ENCODE peak calls at places on chromosome 9, in six cellular contexts. B, T, C, W, Y and P are unnamed samples. For H3K9me3, the result is how much of the 10 kb centered on the place peaks cover.

GRCh38 chr9:81369136-81369535 is 320.2 kb downstream of the TLE1 start:
- DNase-seq in W (no peak), B (no peak), C (no peak), T (no peak), Y (no peak), P (no peak)

GRCh38 chr9:128103589-128103962 is 24.0 kb downstream of the PTGES2 start:
- DNase-seq in C (no peak), T (no peak), W (no peak), Y (peak), B (no peak), P (no peak)

GRCh38 chr9:131289301-131290038 is at the start of gene PLPP7:
- DNase-seq in C (peak), T (no peak), Y (peak), B (no peak), W (peak), P (no peak)

GRCh38 chr9:111118256-111118950 is 80.1 kb upstream of the LPAR1 start:
- DNase-seq in T (no peak), C (no peak), B (peak), Y (no peak), W (no peak), P (no peak)

GRCh38 chr9:20683351-20684034 is 566 bp upstream of the FOCAD start:
- DNase-seq in B (peak), Y (no peak), W (peak), T (peak), C (peak), P (peak)

GRCh38 chr9:114097613-114098020 is 1.5 kb downstream of the KIF12 start:
- DNase-seq in B (peak), W (no peak), T (peak), C (no peak), Y (no peak), P (no peak)

GRCh38 chr9:21326526-21327139 is 8.6 kb downstream of the KLHL9 start:
- DNase-seq in B (peak), C (no peak), T (no peak), W (no peak), Y (no peak), P (peak)

GRCh38 chr9:127974002-127974768 is 6.6 kb downstream of the EEIG1 start:
- DNase-seq in W (no peak), T (peak), Y (no peak), C (no peak), B (no peak), P (no peak)

GRCh38 chr9:133788819-133789733 is 50.9 kb upstream of the SARDH start:
- DNase-seq in B (no peak), T (peak), C (no peak), W (no peak), Y (no peak), P (no peak)

GRCh38 chr9:89781838-89782237 is 177.0 kb downstream of the GADD45G start:
- DNase-seq in T (no peak), Y (no peak), C (peak), B (no peak), W (no peak), P (no peak)

GRCh38 chr9:85224729-85225128 is 517.0 kb downstream of the AGTPBP1 start:
- DNase-seq in B (peak), T (no peak), Y (no peak), C (no peak), W (no peak), P (no peak)

GRCh38 chr9:87909310-87910041 is 8.3 kb upstream of the SPATA31C1 start:
- DNase-seq in W (no peak), C (no peak), B (peak), T (peak), Y (peak), P (no peak)

GRCh38 chr9:135648494-135649410 is 9.4 kb upstream of the GLT6D1 start:
- DNase-seq in B (no peak), C (no peak), Y (peak), T (no peak), W (no peak), P (no peak)

GRCh38 chr9:135647897-135648296 is 8.6 kb upstream of the GLT6D1 start:
- DNase-seq in T (no peak), C (no peak), Y (no peak), W (no peak), B (no peak), P (no peak)

GRCh38 chr9:135641047-135641446 is 1.7 kb upstream of the GLT6D1 start:
- DNase-seq in T (no peak), Y (no peak), W (no peak), B (no peak), C (no peak), P (no peak)

GRCh38 chr9:135641745-135642144 is 2.4 kb upstream of the GLT6D1 start:
- DNase-seq in T (no peak), B (no peak), Y (no peak), W (no peak), C (no peak), P (no peak)

GRCh38 chr9:135644631-135645218 is 5.4 kb upstream of the GLT6D1 start:
- DNase-seq in Y (no peak), T (no peak), B (no peak), W (no peak), C (no peak), P (no peak)
- H3K9me3 ChIP-seq in Y (under half), T (under half), B (under half), W (under half), C (under half), P (under half)

GRCh38 chr9:124000784-124001444 is 10.7 kb upstream of the LHX2 start:
- DNase-seq in W (no peak), Y (no peak), C (no peak), B (no peak), T (no peak), P (peak)
- H3K4me3 ChIP-seq in W (no peak), Y (no peak), C (no peak), B (no peak), T (no peak), P (no peak)

GRCh38 chr9:73579823-73580222 is 428.2 kb downstream of the ANXA1 start:
- DNase-seq in B (no peak), Y (no peak), W (no peak), C (no peak), T (no peak), P (no peak)
- H3K9me3 ChIP-seq in B (under half), Y (under half), W (under half), C (under half), T (under half), P (under half)

GRCh38 chr9:3662671-3663070 is 136.9 kb upstream of the RFX3 start:
- DNase-seq in T (no peak), Y (no peak), C (no peak), W (no peak), B (no peak), P (no peak)
- H3K4me3 ChIP-seq in T (no peak), Y (no peak), C (no peak), W (no peak), B (no peak), P (no peak)